ENCODE peak calls at places on chromosome 1, in five cellular contexts. G is CD8-positive, alpha-beta T cell; Q is ACHN; B is activated CD4-positive, alpha-beta T cell treated with anti-CD3 and anti-CD28 coated beads, Interleukin-2, amount 50 U/mL, for 1 hour; Y is brain pericyte. L is an unnamed sample.

GRCh38 chr1:31004231-31004621 is 61.3 kb downstream of the PUM1 start:
- DNase-seq in Q (peak), Y (no peak), G (no peak), B (no peak), L (no peak)

GRCh38 chr1:182129398-182129797 is 67.9 kb upstream of the ZNF648 start:
- DNase-seq in G (no peak), Q (no peak), Y (no peak), B (no peak), L (no peak)

GRCh38 chr1:119470377-119470776 is 36.6 kb upstream of the HSD3B1 start:
- DNase-seq in Y (no peak), B (no peak), G (no peak), Q (no peak), L (no peak)

GRCh38 chr1:19533626-19534025 is 48.3 kb upstream of the CAPZB start:
- DNase-seq in Y (no peak), Q (no peak), B (no peak), G (no peak), L (no peak)

GRCh38 chr1:175673236-175674150 is 69.9 kb downstream of the TNR start:
- DNase-seq in Q (no peak), Y (no peak), B (no peak), G (no peak), L (peak)

GRCh38 chr1:94301186-94301585 is 63.8 kb upstream of the ARHGAP29 start:
- DNase-seq in Q (no peak), Y (no peak), G (no peak), B (no peak), L (no peak)

GRCh38 chr1:25802915-25803314 is 2.9 kb downstream of the SELENON start:
- DNase-seq in Y (no peak), Q (no peak), B (no peak), G (no peak), L (peak)

GRCh38 chr1:212981571-212982328 is 31.4 kb downstream of the VASH2 start:
- DNase-seq in G (no peak), Q (no peak), Y (no peak), B (no peak), L (peak)

GRCh38 chr1:41623736-41624135 is 139.3 kb upstream of the EDN2 start:
- DNase-seq in B (no peak), G (no peak), Q (no peak), Y (no peak), L (peak)

GRCh38 chr1:61742620-61743431 is 546 bp downstream of the PATJ start:
- DNase-seq in Q (peak), B (no peak), Y (no peak), G (no peak), L (no peak)

GRCh38 chr1:201582261-201582951 is 43.5 kb downstream of the NAV1 start:
- DNase-seq in B (no peak), Q (no peak), Y (no peak), G (no peak), L (no peak)

GRCh38 chr1:1614204-1614953 is 921 bp upstream of the MIB2 start:
- DNase-seq in G (no peak), Y (no peak), Q (no peak), B (peak), L (no peak)

GRCh38 chr1:23657659-23658275 is 33.8 kb upstream of the RPL11 start:
- DNase-seq in G (no peak), Y (no peak), B (peak), Q (peak), L (peak)

GRCh38 chr1:10629816-10630571 is 155.2 kb downstream of the PEX14 start:
- DNase-seq in Y (no peak), Q (no peak), G (no peak), B (no peak), L (no peak)

GRCh38 chr1:117138556-117138955 is 17.0 kb upstream of the TRIM45 start:
- DNase-seq in Y (no peak), Q (no peak), B (no peak), G (no peak), L (no peak)

GRCh38 chr1:198700396-198700795 is 61.6 kb downstream of the PTPRC start:
- DNase-seq in Q (no peak), G (no peak), Y (no peak), B (no peak), L (no peak)

L was measured in GM12865.